ENCODE peak calls at places on chromosomes 6 and 20, in four cellular contexts. One of them, this sample, is unnamed.

GRCh38 chr6:109717971-109718370 is 26.9 kb downstream of the FIG4 start:
- DNase-seq in NCI-H2171: no peak
- DNase-seq in nephron progenitor cell: no peak
- DNase-seq in activated gamma-delta T cell: no peak
- DNase-seq in this sample: no peak

GRCh38 chr20:61478094-61478493 is 226.0 kb downstream of the CDH4 start:
- DNase-seq in NCI-H2171: no peak
- DNase-seq in nephron progenitor cell: no peak
- DNase-seq in activated gamma-delta T cell: no peak
- DNase-seq in this sample: no peak

GRCh38 chr20:47179267-47179666 is 177.2 kb downstream of the ZMYND8 start:
- DNase-seq in NCI-H2171: no peak
- DNase-seq in nephron progenitor cell: no peak
- DNase-seq in activated gamma-delta T cell: no peak
- DNase-seq in this sample: no peak

GRCh38 chr20:22243063-22243462 is 341.3 kb downstream of the FOXA2 start:
- DNase-seq in NCI-H2171: no peak
- DNase-seq in nephron progenitor cell: no peak
- DNase-seq in activated gamma-delta T cell: no peak
- DNase-seq in this sample: no peak

GRCh38 chr6:106141441-106142237 is 55.5 kb downstream of the PRDM1 start:
- DNase-seq in NCI-H2171: no peak
- DNase-seq in nephron progenitor cell: no peak
- DNase-seq in activated gamma-delta T cell: no peak
- DNase-seq in this sample: no peak

GRCh38 chr20:38055294-38055693 is 21.7 kb downstream of the RPRD1B start:
- DNase-seq in NCI-H2171: no peak
- DNase-seq in nephron progenitor cell: no peak
- DNase-seq in activated gamma-delta T cell: no peak
- DNase-seq in this sample: no peak

GRCh38 chr20:57629976-57630525 is 9.8 kb upstream of the ZBP1 start:
- DNase-seq in NCI-H2171: no peak
- DNase-seq in nephron progenitor cell: no peak
- DNase-seq in activated gamma-delta T cell: no peak
- DNase-seq in this sample: no peak

GRCh38 chr6:8108031-8108660 is 5.8 kb upstream of the EEF1E1 start:
- DNase-seq in NCI-H2171: no peak
- DNase-seq in nephron progenitor cell: no peak
- DNase-seq in activated gamma-delta T cell: no peak
- DNase-seq in this sample: no peak

GRCh38 chr20:47318596-47319516 is 37.6 kb downstream of the ZMYND8 start:
- DNase-seq in NCI-H2171: no peak
- DNase-seq in nephron progenitor cell: peak
- DNase-seq in activated gamma-delta T cell: no peak
- DNase-seq in this sample: no peak

GRCh38 chr20:64131406-64131805 is 24.0 kb upstream of the NPBWR2 start:
- DNase-seq in NCI-H2171: no peak
- DNase-seq in nephron progenitor cell: peak
- DNase-seq in activated gamma-delta T cell: no peak
- DNase-seq in this sample: no peak

GRCh38 chr6:63904844-63905243 is 269.2 kb downstream of the PHF3 start:
- DNase-seq in NCI-H2171: no peak
- DNase-seq in nephron progenitor cell: no peak
- DNase-seq in activated gamma-delta T cell: no peak
- DNase-seq in this sample: no peak

GRCh38 chr20:64139200-64140081 is 24.8 kb upstream of the MYT1 start:
- DNase-seq in NCI-H2171: no peak
- DNase-seq in nephron progenitor cell: peak
- DNase-seq in activated gamma-delta T cell: no peak
- DNase-seq in this sample: no peak

GRCh38 chr6:132731086-132731485 is 17.2 kb upstream of the VNN1 start:
- DNase-seq in NCI-H2171: no peak
- DNase-seq in nephron progenitor cell: no peak
- DNase-seq in activated gamma-delta T cell: no peak
- DNase-seq in this sample: no peak